ENCODE peak calls at places on chromosomes 12 and 14, in nine cellular contexts. K, I, H, X, P, L, J, V and N are unnamed samples.

GRCh38 chr12:20305470-20305869 is 62.9 kb upstream of the PDE3A start:
- DNase-seq in K (no peak), I (no peak), H (no peak), X (no peak), P (no peak), L (no peak), J (no peak), V (no peak), N (no peak)

GRCh38 chr14:95222151-95222631 is 64.9 kb upstream of the DICER1 start:
- DNase-seq in K (no peak), I (no peak), H (no peak), X (no peak), P (no peak), L (no peak), J (peak; percentile 57), V (peak; percentile 45), N (no peak)

GRCh38 chr12:106302401-106303201 is at the start of gene TCP11L2:
- DNase-seq in K (peak; percentile 90), I (peak; percentile 95), H (peak; percentile 83), X (peak; percentile 92), P (peak; percentile 95), L (peak; percentile 88), J (peak; percentile 80), V (peak; percentile 87), N (peak; percentile 46)

GRCh38 chr12:95693689-95694088 is 96.9 kb downstream of the NTN4 start:
- DNase-seq in K (no peak), I (no peak), H (no peak), X (no peak), P (no peak), L (no peak), J (no peak), V (no peak), N (no peak)

GRCh38 chr14:71586131-71586893 is 345.9 kb upstream of the RGS6 start:
- DNase-seq in K (peak; percentile 64), I (no peak), H (no peak), X (no peak), P (no peak), L (peak; percentile 39), J (peak; percentile 71), V (peak; percentile 24), N (no peak)

GRCh38 chr14:69886843-69887242 is 7.6 kb downstream of the SMOC1 start:
- DNase-seq in K (no peak), I (no peak), H (no peak), X (no peak), P (no peak), L (no peak), J (no peak), V (no peak), N (no peak)

GRCh38 chr14:83558946-83559345 is 1971.0 kb upstream of the FLRT2 start:
- DNase-seq in K (no peak), I (no peak), H (no peak), X (no peak), P (no peak), L (no peak), J (no peak), V (no peak), N (no peak)

GRCh38 chr12:1884651-1885050 is 33.8 kb downstream of the CACNA2D4 start:
- DNase-seq in K (no peak), I (no peak), H (no peak), X (no peak), P (no peak), L (no peak), J (no peak), V (no peak), N (no peak)

GRCh38 chr14:34750670-34751069 is 36.3 kb upstream of the CFL2 start:
- DNase-seq in K (no peak), I (no peak), H (no peak), X (no peak), P (no peak), L (no peak), J (peak; percentile 68), V (no peak), N (no peak)

GRCh38 chr14:36268957-36269734 is 51.3 kb downstream of the MBIP start:
- DNase-seq in K (peak; percentile 57), I (no peak), H (no peak), X (no peak), P (no peak), L (no peak), J (no peak), V (peak; percentile 81), N (no peak)

GRCh38 chr12:110266381-110266909 is 14.6 kb upstream of the ATP2A2 start:
- DNase-seq in K (no peak), I (no peak), H (no peak), X (no peak), P (no peak), L (no peak), J (no peak), V (no peak), N (no peak)

GRCh38 chr14:58680698-58681097 is 42.9 kb downstream of the DACT1 start:
- DNase-seq in K (no peak), I (no peak), H (no peak), X (no peak), P (no peak), L (no peak), J (no peak), V (no peak), N (no peak)

DNA sequence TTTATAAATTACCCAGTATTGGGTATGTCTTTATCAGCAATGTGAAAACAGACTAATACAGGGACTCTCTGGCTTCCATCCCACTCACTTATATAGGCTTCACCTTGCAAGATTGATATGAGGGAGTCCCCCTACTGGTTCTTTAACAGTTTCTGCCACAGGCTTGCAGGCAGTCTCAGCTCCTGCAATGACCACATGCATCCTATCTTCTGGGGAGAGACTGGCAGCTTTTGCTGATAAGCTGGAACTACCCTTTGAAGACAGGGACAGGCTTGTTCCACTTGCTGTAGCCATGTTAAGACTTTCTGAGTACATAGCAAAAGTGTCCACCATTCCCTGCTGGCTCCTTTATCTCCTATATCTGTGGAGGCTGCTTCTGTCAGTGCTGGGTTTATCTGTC is 531.7 kb upstream of the FLRT2 start:
- DNase-seq in K (no peak), I (no peak), H (no peak), X (no peak), P (no peak), L (no peak), J (no peak), V (no peak), N (no peak)
- H3K4me3 ChIP-seq in K (no peak overlapping the region), I (no peak overlapping the region), H (no peak overlapping the region), X (no peak overlapping the region), P (no peak overlapping the region), L (no peak overlapping the region), J (no peak overlapping the region), V (no peak overlapping the region), N (no peak overlapping the region)

GRCh38 chr14:74649167-74649566 is 37.1 kb upstream of the LTBP2 start:
- DNase-seq in K (no peak), I (no peak), H (no peak), X (no peak), P (no peak), L (no peak), J (no peak), V (no peak), N (no peak)

GRCh38 chr14:74648643-74649042 is 36.6 kb upstream of the LTBP2 start:
- DNase-seq in K (no peak), I (no peak), H (no peak), X (no peak), P (no peak), L (no peak), J (no peak), V (no peak), N (no peak)

GRCh38 chr14:74650927-74651686 is 39.1 kb upstream of the LTBP2 start:
- DNase-seq in K (no peak), I (no peak), H (no peak), X (no peak), P (no peak), L (no peak), J (no peak), V (no peak), N (no peak)

GRCh38 chr14:74647834-74648361 is 35.9 kb upstream of the LTBP2 start:
- DNase-seq in K (no peak), I (no peak), H (no peak), X (no peak), P (no peak), L (no peak), J (no peak), V (no peak), N (no peak)

GRCh38 chr14:74649673-74650072 is 37.6 kb upstream of the LTBP2 start:
- DNase-seq in K (no peak), I (no peak), H (no peak), X (no peak), P (no peak), L (no peak), J (peak; percentile 49), V (no peak), N (no peak)
- H3K4me3 ChIP-seq in K (no peak overlapping the region), I (no peak overlapping the region), H (no peak overlapping the region), X (no peak overlapping the region), P (no peak overlapping the region), L (no peak overlapping the region), J (no peak overlapping the region), V (no peak overlapping the region), N (no peak overlapping the region)

GRCh38 chr12:93244514-93245077 is 133.1 kb upstream of the NUDT4 start:
- DNase-seq in K (no peak), I (no peak), H (no peak), X (no peak), P (no peak), L (no peak), J (no peak), V (no peak), N (no peak)

GRCh38 chr12:93243382-93243688 is 134.4 kb upstream of the NUDT4 start:
- DNase-seq in K (no peak), I (no peak), H (no peak), X (no peak), P (no peak), L (no peak), J (no peak), V (no peak), N (peak; percentile 45)

GRCh38 chr12:93243689-93244513 is 133.8 kb upstream of the NUDT4 start:
- DNase-seq in K (peak; percentile 51), I (peak; percentile 11), H (peak; percentile 42), X (no peak), P (no peak), L (peak; percentile 53), J (peak; percentile 86), V (no peak), N (peak; percentile 89)

GRCh38 chr12:93247313-93248057 is 130.2 kb upstream of the NUDT4 start:
- DNase-seq in K (no peak), I (no peak), H (no peak), X (no peak), P (no peak), L (no peak), J (no peak), V (no peak), N (no peak)

DNA sequence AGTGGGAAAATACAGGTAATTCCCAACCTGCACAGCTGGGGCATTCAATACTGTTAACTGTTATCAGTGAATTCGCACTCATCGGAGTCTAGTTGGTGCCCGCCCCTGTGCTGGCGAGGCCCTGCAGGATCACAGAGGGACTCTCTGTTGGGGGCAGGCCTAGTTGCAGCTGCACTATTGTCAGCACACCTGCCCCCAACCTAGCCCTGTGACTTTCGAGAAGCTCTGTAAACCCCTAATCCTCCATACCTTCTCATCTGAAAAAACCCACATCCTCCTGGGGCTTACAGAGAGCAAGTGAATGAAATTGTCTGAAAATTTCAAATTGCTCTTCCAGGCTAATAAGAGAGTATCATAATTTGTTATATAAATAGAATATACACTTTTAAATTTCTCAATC is 132.2 kb upstream of the NUDT4 start:
- DNase-seq in K (no peak), I (peak; percentile 49), H (no peak), X (no peak), P (peak; percentile 78), L (no peak), J (no peak), V (no peak), N (peak; percentile 98)
- H3K4me3 ChIP-seq in K (no peak overlapping the region), I (no peak overlapping the region), H (no peak overlapping the region), X (no peak overlapping the region), P (no peak overlapping the region), L (no peak overlapping the region), J (no peak overlapping the region), V (no peak overlapping the region), N (peak overlapping the region; percentile 20)

GRCh38 chr14:63045234-63045611 is at the start of gene KCNH5:
- DNase-seq in K (peak; percentile 90), I (no peak), H (peak; percentile 14), X (peak; percentile 22), P (no peak), L (no peak), J (peak; percentile 12), V (peak; percentile 83), N (no peak)
- H3K4me3 ChIP-seq in K (peak within 1 kb of the TSS; percentile 27), I (no peak within 1 kb of the TSS), H (peak within 1 kb of the TSS; percentile 45), X (peak within 1 kb of the TSS; percentile 8), P (no peak within 1 kb of the TSS), L (peak within 1 kb of the TSS; percentile 6), J (peak within 1 kb of the TSS; percentile 29), V (peak within 1 kb of the TSS; percentile 79), N (no peak within 1 kb of the TSS)